ENCODE peak calls at places on chromosomes 11 and 22, in ten cellular contexts. P is SK-N-SH; U is NCI-H446 treated with DMSO at 0.1 percent for 48 hours; J is GM23338; I is GM10248; C is AG08395; A is stimulated activated CD4-positive, alpha-beta T cell treated with anti-CD3 and anti-CD28 coated beads, Interleukin-12 subunit alpha, Interleukin-12 subunit beta, amount 100 ng/mL, for 48 hours; T is CD8-positive, alpha-beta T cell; W is RPMI8226; H is activated CD4-positive, alpha-beta T cell treated with anti-CD3 and anti-CD28 coated beads, Interleukin-2, amount 10 ng/mL, durations not matched to agents 7 days and 5 days. X is an unnamed sample.

GRCh38 chr11:2737226-2737590 is 37.4 kb upstream of the KCNQ1OT1 start:
- DNase-seq in P (no peak), U (no peak), J (no peak), I (no peak), C (peak), A (no peak), T (no peak), W (no peak), H (no peak), X (no peak)

GRCh38 chr11:122167100-122167499 is 51.1 kb upstream of the BLID start:
- DNase-seq in P (no peak), U (no peak), J (peak), I (no peak), C (peak), A (no peak), T (no peak), W (no peak), H (no peak), X (no peak)

GRCh38 chr22:48864748-48865147 is 962.9 kb downstream of the BRD1 start:
- DNase-seq in P (no peak), U (no peak), J (no peak), I (no peak), C (no peak), A (no peak), T (no peak), W (no peak), H (no peak), X (no peak)

GRCh38 chr11:57203359-57203758 is 21.6 kb downstream of the LRRC55 start:
- DNase-seq in P (peak), U (no peak), J (peak), I (no peak), C (peak), A (no peak), T (no peak), W (no peak), H (no peak), X (no peak)

GRCh38 chr11:16179668-16180067 is 176.7 kb downstream of the SOX6 start:
- DNase-seq in P (no peak), U (no peak), J (no peak), I (no peak), C (peak), A (no peak), T (no peak), W (no peak), H (no peak), X (no peak)

GRCh38 chr22:24112188-24112587 is 69.1 kb upstream of the SUSD2 start:
- DNase-seq in P (no peak), U (no peak), J (no peak), I (no peak), C (no peak), A (no peak), T (no peak), W (no peak), H (no peak), X (no peak)

GRCh38 chr22:32325416-32325801 is 32.3 kb upstream of the RFPL3 start:
- DNase-seq in P (peak), U (no peak), J (peak), I (no peak), C (no peak), A (no peak), T (no peak), W (peak), H (no peak), X (no peak)

GRCh38 chr11:107590460-107591097 is 368 bp upstream of the ELMOD1 start:
- DNase-seq in P (no peak), U (no peak), J (peak), I (no peak), C (no peak), A (no peak), T (no peak), W (no peak), H (no peak), X (no peak)

GRCh38 chr11:6402561-6402981 is 12.3 kb downstream of the SMPD1 start:
- DNase-seq in P (no peak), U (no peak), J (no peak), I (peak), C (no peak), A (peak), T (peak), W (no peak), H (peak), X (no peak)

GRCh38 chr11:45021001-45021400 is 70.3 kb upstream of the TP53I11 start:
- DNase-seq in P (no peak), U (no peak), J (no peak), I (no peak), C (no peak), A (no peak), T (no peak), W (peak), H (no peak), X (no peak)

GRCh38 chr22:16808744-16809143 is 16.5 kb downstream of the XKR3 start:
- DNase-seq in P (no peak), U (no peak), J (no peak), I (no peak), C (no peak), A (no peak), T (no peak), W (no peak), H (no peak), X (no peak)

GRCh38 chr22:41009222-41009948 is 58.2 kb downstream of the RBX1 start:
- DNase-seq in P (no peak), U (no peak), J (no peak), I (no peak), C (peak), A (no peak), T (no peak), W (peak), H (no peak), X (no peak)

GRCh38 chr22:46823248-46823647 is 60.8 kb downstream of the TBC1D22A start:
- DNase-seq in P (no peak), U (no peak), J (no peak), I (no peak), C (no peak), A (no peak), T (no peak), W (no peak), H (no peak), X (no peak)

GRCh38 chr22:48340727-48341709 is 1486.7 kb downstream of the BRD1 start:
- DNase-seq in P (no peak), U (no peak), J (peak), I (no peak), C (no peak), A (no peak), T (no peak), W (peak), H (no peak), X (no peak)

GRCh38 chr11:33542921-33543320 is 157.7 kb downstream of the C11orf91 start:
- DNase-seq in P (peak), U (no peak), J (peak), I (peak), C (peak), A (peak), T (no peak), W (peak), H (peak), X (peak)

GRCh38 chr22:33656808-33657628 is 263.3 kb downstream of the LARGE1 start:
- DNase-seq in P (peak), U (no peak), J (no peak), I (no peak), C (peak), A (no peak), T (no peak), W (no peak), H (no peak), X (no peak)

GRCh38 chr11:88421530-88421929 is 84.0 kb upstream of the CTSC start:
- DNase-seq in P (no peak), U (no peak), J (peak), I (peak), C (no peak), A (peak), T (no peak), W (peak), H (peak), X (peak)

GRCh38 chr11:74877132-74877531 is 71.8 kb downstream of the XRRA1 start:
- DNase-seq in P (no peak), U (no peak), J (peak), I (no peak), C (no peak), A (no peak), T (no peak), W (peak), H (peak), X (peak)

GRCh38 chr11:69110451-69110850 is 45.3 kb upstream of the SMIM38 start:
- DNase-seq in P (no peak), U (no peak), J (no peak), I (no peak), C (no peak), A (no peak), T (no peak), W (no peak), H (no peak), X (no peak)

GRCh38 chr11:71441251-71441650 is 6.9 kb downstream of the DHCR7 start:
- DNase-seq in P (no peak), U (no peak), J (no peak), I (no peak), C (no peak), A (no peak), T (no peak), W (no peak), H (no peak), X (no peak)

GRCh38 chr11:7589861-7590260 is 76.1 kb downstream of the PPFIBP2 start:
- DNase-seq in P (no peak), U (no peak), J (no peak), I (no peak), C (no peak), A (no peak), T (no peak), W (no peak), H (no peak), X (no peak)

GRCh38 chr22:23553922-23554870 is 25.9 kb downstream of the IGLL1 start:
- DNase-seq in P (no peak), U (no peak), J (no peak), I (no peak), C (no peak), A (no peak), T (no peak), W (no peak), H (no peak), X (no peak)

GRCh38 chr22:25563757-25564319 is 637 bp upstream of the GRK3 start:
- DNase-seq in P (no peak), U (no peak), J (peak), I (no peak), C (no peak), A (peak), T (no peak), W (peak), H (no peak), X (peak)

GRCh38 chr11:117992620-117993019 is 6.4 kb downstream of the IL10RA start:
- DNase-seq in P (no peak), U (no peak), J (no peak), I (no peak), C (no peak), A (no peak), T (no peak), W (no peak), H (no peak), X (no peak)

GRCh38 chr11:12182650-12183511 is 72.5 kb downstream of the MICAL2 start:
- DNase-seq in P (no peak), U (no peak), J (no peak), I (no peak), C (peak), A (no peak), T (no peak), W (no peak), H (no peak), X (peak)

GRCh38 chr11:1138053-1138452 is 19.7 kb upstream of the MUC5AC start:
- DNase-seq in P (no peak), U (no peak), J (no peak), I (no peak), C (peak), A (no peak), T (no peak), W (no peak), H (no peak), X (no peak)

GRCh38 chr11:112886707-112887370 is 74.4 kb upstream of the NCAM1 start:
- DNase-seq in P (no peak), U (no peak), J (no peak), I (no peak), C (no peak), A (no peak), T (no peak), W (no peak), H (no peak), X (no peak)

GRCh38 chr11:11253487-11253886 is 99.6 kb downstream of the CSNK2A3 start:
- DNase-seq in P (no peak), U (no peak), J (no peak), I (no peak), C (no peak), A (no peak), T (no peak), W (peak), H (no peak), X (no peak)

GRCh38 chr11:12026331-12027211 is 18.1 kb upstream of the DKK3 start:
- DNase-seq in P (no peak), U (no peak), J (no peak), I (no peak), C (no peak), A (no peak), T (no peak), W (peak), H (no peak), X (no peak)

GRCh38 chr22:44805663-44806062 is 53.3 kb downstream of the ARHGAP8 start:
- DNase-seq in P (no peak), U (no peak), J (no peak), I (no peak), C (no peak), A (no peak), T (no peak), W (no peak), H (no peak), X (no peak)

GRCh38 chr11:133950874-133951483 is 5.8 kb downstream of the IGSF9B start:
- DNase-seq in P (no peak), U (no peak), J (peak), I (no peak), C (no peak), A (no peak), T (no peak), W (no peak), H (no peak), X (no peak)

GRCh38 chr11:20406484-20406883 is 19.0 kb downstream of the PRMT3 start:
- DNase-seq in P (no peak), U (no peak), J (no peak), I (no peak), C (no peak), A (no peak), T (no peak), W (no peak), H (no peak), X (no peak)

X was measured in HT-29.